ENCODE peak calls at places on chromosomes 5 and 9, in six cellular contexts. Q is GM12865, Y is prostate gland, H is PC-9, M is fibroblast of mammary gland, S is HL-60. I is an unnamed sample.

GRCh38 chr9:93217706-93218105 is 33.8 kb downstream of the WNK2 start:
- DNase-seq in Q (no peak), Y (no peak), H (peak), M (no peak), S (no peak), I (no peak)

GRCh38 chr9:124267271-124267807 is 9.6 kb downstream of the NEK6 start:
- DNase-seq in Q (no peak), Y (peak), H (peak), M (peak), S (peak), I (no peak)

GRCh38 chr5:40052812-40053211 is 626.9 kb upstream of the PTGER4 start:
- DNase-seq in Q (no peak), Y (no peak), H (peak), M (no peak), S (no peak), I (no peak)

GRCh38 chr9:72937545-72937944 is 15.3 kb downstream of the ALDH1A1 start:
- DNase-seq in Q (no peak), Y (no peak), H (no peak), M (no peak), S (no peak), I (no peak)

GRCh38 chr9:35834260-35835215 is 5.5 kb downstream of the TMEM8B start:
- DNase-seq in Q (peak), Y (no peak), H (no peak), M (no peak), S (no peak), I (no peak)

GRCh38 chr9:97511762-97512429 is 10.4 kb downstream of the TMOD1 start:
- DNase-seq in Q (peak), Y (no peak), H (peak), M (no peak), S (no peak), I (no peak)

GRCh38 chr9:80369641-80370040 is 797.9 kb downstream of the TLE4 start:
- DNase-seq in Q (no peak), Y (no peak), H (no peak), M (peak), S (no peak), I (no peak)

GRCh38 chr9:33447404-33448158 is at the start of gene AQP3:
- DNase-seq in Q (peak), Y (peak), H (peak), M (no peak), S (peak), I (no peak)

GRCh38 chr5:159735749-159736660 is 180.3 kb upstream of the ADRA1B start:
- DNase-seq in Q (no peak), Y (no peak), H (no peak), M (peak), S (no peak), I (no peak)

GRCh38 chr5:132673939-132674630 is at the start of gene IL4:
- DNase-seq in Q (no peak), Y (no peak), H (no peak), M (no peak), S (no peak), I (no peak)
- H3K4me3 ChIP-seq in Q (peak), Y (no peak), H (no peak), M (peak), S (no peak), I (peak)

DNA sequence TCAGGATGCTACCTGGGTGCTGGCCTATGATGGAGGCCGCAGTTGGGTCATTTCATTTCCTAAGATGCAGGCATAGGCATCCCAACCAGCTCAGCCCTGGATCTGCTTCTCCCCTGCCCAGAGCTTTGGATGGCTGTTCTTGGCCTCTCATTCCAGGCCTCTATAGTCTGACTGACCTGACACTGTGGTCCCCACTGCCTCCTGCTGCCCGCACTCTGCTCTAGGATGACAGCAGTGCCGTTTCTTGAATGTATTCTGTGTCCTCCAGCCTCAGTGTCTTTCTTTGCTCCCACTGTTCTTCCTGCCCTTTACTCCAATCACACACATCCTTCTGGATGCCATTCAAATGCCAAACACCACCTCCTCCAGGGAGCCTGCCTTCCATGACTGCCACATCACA is 235.7 kb downstream of the HSPA4 start:
- DNase-seq in Q (peak), Y (no peak), H (no peak), M (peak), S (peak), I (no peak)
- TF ChIP-seq CTCF in Q (peak), Y (peak), H (peak), M (peak), S (no peak), I (peak)

GRCh38 chr5:106680330-106680729 is 990.4 kb downstream of the EFNA5 start:
- DNase-seq in Q (peak), Y (no peak), H (no peak), M (no peak), S (no peak), I (no peak)
- H3K4me3 ChIP-seq in Q (peak), Y (no peak), H (no peak), M (no peak), S (no peak), I (no peak)

GRCh38 chr9:27714388-27714787 is 141.1 kb upstream of the C9orf72 start:
- DNase-seq in Q (no peak), Y (no peak), H (no peak), M (no peak), S (no peak), I (no peak)
- TF ChIP-seq CTCF in Q (no peak), Y (no peak), H (no peak), M (no peak), S (no peak), I (no peak)

DNA sequence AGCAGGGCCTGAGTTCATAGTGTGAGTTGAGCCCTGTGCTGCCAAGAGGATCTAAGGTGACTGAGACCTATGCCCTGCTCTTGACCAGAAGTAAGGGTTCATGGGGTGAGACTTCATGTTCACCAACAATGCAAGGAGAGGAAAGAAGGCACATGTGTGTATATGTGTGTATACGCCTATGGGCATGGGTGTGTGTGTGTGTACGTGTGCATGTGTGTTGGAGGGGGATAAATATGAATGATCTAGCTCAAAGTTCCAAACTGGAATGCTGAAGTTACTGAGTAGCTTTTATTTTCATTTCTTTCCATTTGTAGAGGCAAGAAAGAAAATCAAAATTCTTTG is 25.6 kb upstream of the HAND1 start:
- DNase-seq in Q (no peak), Y (no peak), H (no peak), M (no peak), S (no peak), I (no peak)
- H3K4me3 ChIP-seq in Q (peak), Y (no peak), H (no peak), M (no peak), S (no peak), I (no peak)

DNA sequence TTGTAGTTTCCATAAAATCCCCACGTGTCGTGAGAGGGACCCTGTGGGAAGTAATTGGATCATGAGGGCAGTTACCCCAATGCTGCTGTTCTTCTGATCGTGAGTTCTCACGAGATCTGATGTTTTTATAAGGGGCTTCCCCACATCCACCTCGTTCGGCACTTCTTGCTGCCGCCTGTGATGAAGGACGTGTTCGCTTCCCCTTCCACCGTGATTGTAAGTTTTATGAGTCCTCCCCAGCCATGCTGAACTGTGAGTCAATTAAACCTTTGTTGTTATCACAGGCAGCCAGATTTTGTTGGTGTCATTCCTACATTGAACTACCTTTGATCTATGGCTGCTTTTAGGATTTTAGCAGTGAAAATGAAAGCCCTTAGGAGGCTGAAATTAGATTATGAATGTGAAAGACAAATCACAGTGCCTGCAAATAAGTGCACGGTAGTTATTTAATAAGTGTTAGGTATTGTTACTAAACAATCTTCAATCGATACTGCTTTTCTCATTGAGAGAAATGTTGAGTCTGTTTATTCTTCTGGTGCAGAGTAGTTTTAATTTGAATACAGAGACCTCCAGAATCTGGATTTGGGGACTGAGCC is 68.0 kb upstream of the C6 start:
- DNase-seq in Q (peak), Y (no peak), H (no peak), M (no peak), S (no peak), I (no peak)
- TF ChIP-seq CTCF in Q (no peak), Y (no peak), H (no peak), M (no peak), S (no peak), I (no peak)